ENCODE peak calls at places on chromosomes 1 and 21, in seven cellular contexts. B, Q, X, E, A, N and P are unnamed samples.
A peak's percentile ranks its signal among the peaks of the same experiment; 100 is the strongest.

GRCh38 chr1:98399219-98399618 is 262.3 kb upstream of the SNX7 start:
- DNase-seq in E (no peak), X (no peak), N (no peak), A (no peak), B (no peak), Q (no peak), P (no peak)

GRCh38 chr1:174206148-174206826 is 47.0 kb downstream of the RABGAP1L start:
- DNase-seq in X (no peak), E (peak; percentile 11), N (peak; percentile 29), B (no peak), A (no peak), Q (no peak), P (no peak)

GRCh38 chr1:159197767-159198557 is 6.7 kb upstream of the ACKR1 start:
- DNase-seq in A (peak; percentile 76), Q (peak; percentile 57), N (peak; percentile 55), B (peak; percentile 79), X (peak; percentile 57), E (peak; percentile 93), P (peak; percentile 52)

GRCh38 chr1:149899460-149900284 is at the start of gene BOLA1:
- DNase-seq in Q (peak; percentile 86), N (peak; percentile 92), X (peak; percentile 97), E (peak; percentile 88), B (peak; percentile 95), A (peak; percentile 94), P (peak; percentile 93)

GRCh38 chr1:227092054-227092453 is 152.0 kb downstream of the COQ8A start:
- DNase-seq in N (no peak), A (no peak), B (no peak), X (no peak), Q (no peak), E (no peak), P (no peak)

GRCh38 chr1:117061986-117062415 is 1.9 kb downstream of the TTF2 start:
- DNase-seq in E (no peak), B (no peak), Q (no peak), X (no peak), N (no peak), A (no peak), P (no peak)

GRCh38 chr1:111320066-111320879 is 29.6 kb downstream of the CHIA start:
- DNase-seq in X (no peak), N (no peak), Q (no peak), B (no peak), E (no peak), A (no peak), P (no peak)

GRCh38 chr1:210792703-210793102 is 341.2 kb downstream of the KCNH1 start:
- DNase-seq in N (no peak), B (no peak), Q (no peak), A (no peak), E (no peak), X (peak; percentile 64), P (no peak)

GRCh38 chr1:223014142-223014873 is 128.7 kb downstream of the TLR5 start:
- DNase-seq in Q (no peak), B (no peak), N (no peak), X (no peak), A (no peak), E (no peak), P (no peak)

GRCh38 chr1:9539829-9540550 is 725 bp downstream of the SLC25A33 start:
- DNase-seq in N (peak; percentile 62), A (peak; percentile 55), E (peak; percentile 21), B (peak; percentile 71), X (peak; percentile 46), Q (no peak), P (peak; percentile 60)

GRCh38 chr21:34948157-34948556 is 100.9 kb downstream of the RUNX1 start:
- DNase-seq in X (no peak), B (no peak), N (no peak), E (no peak), A (no peak), Q (no peak), P (no peak)

GRCh38 chr21:34945288-34945687 is 103.8 kb downstream of the RUNX1 start:
- DNase-seq in N (no peak), X (no peak), B (no peak), A (no peak), E (no peak), Q (no peak), P (no peak)

GRCh38 chr21:34947122-34947534 is 102.0 kb downstream of the RUNX1 start:
- DNase-seq in E (no peak), A (no peak), X (no peak), Q (no peak), B (no peak), N (no peak), P (no peak)

GRCh38 chr21:34944015-34944755 is 104.9 kb downstream of the RUNX1 start:
- DNase-seq in Q (no peak), B (no peak), A (no peak), E (no peak), N (no peak), X (no peak), P (no peak)

DNA sequence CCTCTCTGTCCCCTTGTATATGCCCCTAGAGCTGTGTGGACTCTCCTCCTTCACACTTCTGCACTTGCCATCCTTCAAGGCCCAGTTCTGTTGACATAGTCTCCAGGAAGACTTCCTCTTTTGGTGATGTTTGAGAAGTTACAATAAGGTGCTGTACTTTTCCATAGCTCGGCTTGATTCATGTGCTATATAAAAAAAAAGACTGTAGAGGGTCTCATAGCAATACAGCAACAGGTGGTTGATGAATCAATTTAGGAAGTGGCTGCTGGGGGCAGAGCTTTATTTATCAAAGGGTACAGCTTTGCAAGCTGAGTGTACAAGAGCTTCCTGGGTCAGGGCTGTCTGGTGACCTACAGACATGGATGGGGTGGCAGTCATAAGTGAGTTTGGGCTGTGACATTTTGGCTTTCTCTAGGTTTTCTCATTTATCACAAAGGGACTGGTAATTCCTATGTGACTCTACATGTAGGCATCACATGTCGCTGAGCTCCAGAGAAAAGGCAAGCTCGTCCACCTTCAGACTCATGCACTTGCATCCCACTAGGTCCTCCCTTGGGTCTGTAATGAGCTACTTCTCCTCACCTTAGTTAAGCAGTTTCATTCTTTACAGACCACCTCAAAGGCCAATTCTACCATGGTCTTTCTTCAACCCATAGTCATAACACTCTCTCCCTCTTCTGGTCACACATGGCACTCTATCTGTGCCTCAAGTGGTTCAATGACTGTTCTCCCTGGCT is 102.5 kb downstream of the RUNX1 start:
- DNase-seq in N (no peak), E (no peak), Q (no peak), A (no peak), X (no peak), B (no peak), P (no peak)
- TF ChIP-seq CTCF in N (no peak), E (no peak), Q (no peak), A (no peak), X (no peak), B (no peak), P (no peak)

DNA sequence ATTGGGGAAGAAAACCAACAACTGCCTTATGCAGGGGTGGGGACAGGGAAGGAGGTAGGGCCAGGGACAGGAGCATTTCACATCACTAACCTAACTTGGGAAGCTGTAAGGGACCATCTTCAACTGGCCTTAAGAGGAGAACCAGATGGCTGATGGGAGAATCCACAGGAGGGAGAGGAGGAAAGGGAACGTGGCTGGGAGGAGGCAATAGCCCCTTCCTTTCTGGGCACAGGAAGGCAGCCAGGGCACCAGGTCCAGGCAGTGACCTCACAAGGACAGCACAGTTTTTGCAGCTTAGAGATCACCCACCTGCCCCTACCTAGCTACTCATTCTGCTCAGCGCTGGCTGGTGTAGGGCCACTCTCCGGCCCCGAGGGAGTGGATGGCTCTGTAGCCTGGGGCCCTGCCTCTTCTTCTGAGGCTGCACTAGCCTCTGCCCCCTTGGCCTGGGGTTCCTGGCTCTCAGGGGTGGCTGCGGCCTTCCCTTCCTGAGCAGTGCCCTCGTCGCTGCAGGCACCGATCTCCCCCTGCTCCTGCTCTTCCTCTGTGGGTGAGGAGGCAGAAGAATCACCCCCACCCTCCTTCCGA is 1.7 kb downstream of the MARCKSL1 start:
- DNase-seq in B (no peak), A (no peak), Q (no peak), E (no peak), N (no peak), X (no peak), P (no peak)
- TF ChIP-seq POLR2A in B (no peak), A (no peak), Q (no peak), E (no peak), N (no peak), X (no peak), P (no peak)

DNA sequence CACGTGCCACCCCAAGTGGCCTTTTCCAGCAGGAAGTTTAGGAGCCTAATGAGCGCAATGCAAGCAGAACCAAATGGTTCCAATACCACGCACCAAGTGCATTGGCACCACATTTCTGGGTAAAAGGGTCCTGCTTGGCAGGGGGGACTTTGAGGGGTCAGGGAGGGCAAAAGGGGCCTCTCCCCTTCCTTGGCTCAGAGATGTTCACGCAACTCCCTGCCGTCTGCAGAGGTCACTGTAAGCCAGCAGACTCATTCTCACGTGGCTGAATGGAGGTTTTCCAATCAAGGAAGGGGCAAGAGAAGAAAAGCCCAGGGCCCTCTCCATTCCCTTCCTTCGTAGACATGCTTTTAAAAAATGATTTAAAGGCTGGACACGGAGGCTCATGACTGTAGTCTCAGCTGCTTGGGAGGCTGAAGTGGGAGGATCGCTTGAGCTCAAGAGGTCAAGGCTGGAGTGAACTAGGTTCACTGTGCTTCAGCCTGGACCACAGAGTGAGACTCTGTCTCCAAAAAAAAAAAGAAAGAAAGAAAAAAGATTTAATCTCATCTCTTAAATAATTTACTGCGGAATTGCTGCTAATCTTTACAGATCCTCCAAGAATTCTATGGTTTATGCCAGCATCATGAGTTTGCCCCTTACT is 80.3 kb downstream of the RUNX3 start:
- DNase-seq in E (no peak), X (no peak), A (no peak), Q (no peak), B (no peak), N (no peak), P (no peak)
- TF ChIP-seq CTCF in E (peak; percentile 11), X (peak; percentile 37), A (peak; percentile 16), Q (peak; percentile 70), B (no peak), N (no peak), P (no peak)

DNA sequence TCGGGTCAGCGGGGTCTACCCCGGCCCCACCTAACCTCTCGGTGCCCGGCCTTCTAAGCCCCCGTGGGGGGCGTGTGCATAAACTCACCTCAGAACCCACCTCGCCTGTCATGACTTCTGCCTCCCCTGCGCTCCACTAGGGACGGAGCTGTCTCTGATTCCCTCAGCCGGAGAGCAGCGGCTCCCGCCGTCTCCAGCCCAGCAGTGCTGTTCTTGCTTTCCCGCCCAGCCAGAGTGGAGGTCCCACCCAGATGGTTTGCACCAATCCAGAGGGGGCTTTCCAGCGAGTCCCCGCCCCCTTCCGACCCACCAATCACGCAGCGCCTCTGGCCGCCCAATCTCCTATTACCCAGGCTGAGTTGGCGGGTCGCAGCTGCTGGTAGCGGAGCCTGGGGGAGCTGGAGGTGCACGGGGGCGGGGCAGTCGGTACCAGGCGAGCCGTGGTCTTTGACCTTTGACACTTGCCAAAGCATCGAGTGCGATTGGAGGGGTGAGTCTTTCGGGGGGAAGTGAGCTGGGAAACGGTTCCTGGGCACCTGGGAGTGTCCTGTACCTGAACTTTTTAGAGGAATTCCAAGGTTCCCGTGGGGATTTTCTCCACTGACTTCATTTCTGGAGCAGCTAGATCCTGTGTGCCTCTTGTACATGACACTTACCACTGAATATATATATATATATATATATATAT is at the start of gene CLSPN:
- DNase-seq in B (peak; percentile 96), Q (peak; percentile 91), N (peak; percentile 87), X (peak; percentile 97), A (peak; percentile 95), E (peak; percentile 91), P (peak; percentile 93)
- TF ChIP-seq POLR2A in B (no peak), Q (peak; percentile 66), N (peak; percentile 31), X (peak; percentile 61), A (peak; percentile 46), E (peak; percentile 30), P (peak; percentile 31)

DNA sequence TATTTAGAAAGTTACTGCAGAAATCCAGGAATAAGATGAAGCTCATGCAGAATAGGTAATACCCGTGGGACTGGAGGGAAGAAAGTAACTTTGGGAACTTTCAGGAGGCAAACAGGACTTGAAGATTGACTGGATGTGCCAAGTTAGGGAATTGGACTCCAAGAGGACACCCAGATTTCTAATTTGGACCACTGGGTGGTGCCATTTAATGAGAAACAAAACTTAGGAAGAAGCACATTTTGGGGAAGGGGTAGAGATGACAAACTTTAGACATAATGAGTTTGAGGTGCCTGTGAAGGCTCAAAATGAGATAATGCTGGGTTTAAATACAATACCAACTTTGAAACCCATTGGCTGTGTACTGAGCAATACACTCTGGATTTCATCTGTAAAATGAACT is 3.3 kb upstream of the B4GALT3 start:
- DNase-seq in E (no peak), B (no peak), A (no peak), Q (no peak), N (no peak), X (no peak), P (no peak)
- TF ChIP-seq CTCF in E (no peak), B (no peak), A (peak; percentile 26), Q (peak; percentile 25), N (no peak), X (peak; percentile 43), P (no peak)